ENCODE peak calls at places on chromosomes 11 and 22, in six cellular contexts. N is heart left ventricle, O is left ventricle myocardium inferior, Y is astrocyte, D is dorsolateral prefrontal cortex, X is neuronal stem cell. Q is an unnamed sample.

GRCh38 chr22:40757071-40757470 is 62.1 kb downstream of the SLC25A17 start:
- DNase-seq in N (no peak), O (no peak), Y (peak), D (no peak), X (no peak), Q (no peak)

GRCh38 chr22:44437493-44438015 is 60.5 kb downstream of the RTL6 start:
- DNase-seq in N (no peak), O (no peak), Y (peak), D (no peak), X (no peak), Q (no peak)

GRCh38 chr11:9530020-9530628 is 43.3 kb upstream of the WEE1 start:
- DNase-seq in N (no peak), O (no peak), Y (no peak), D (no peak), X (no peak), Q (no peak)

GRCh38 chr22:19904881-19905618 is 36.5 kb upstream of the COMT start:
- DNase-seq in N (no peak), O (no peak), Y (no peak), D (no peak), X (no peak), Q (peak)

GRCh38 chr11:93942176-93942575 is 79.0 kb upstream of the HEPHL1 start:
- DNase-seq in N (no peak), O (no peak), Y (no peak), D (no peak), X (no peak), Q (no peak)

GRCh38 chr22:28711820-28712777 is 29.5 kb downstream of the CHEK2 start:
- DNase-seq in N (no peak), O (no peak), Y (peak), D (no peak), X (no peak), Q (no peak)

GRCh38 chr11:9838229-9838628 is 174.4 kb downstream of the SWAP70 start:
- DNase-seq in N (no peak), O (no peak), Y (peak), D (no peak), X (no peak), Q (no peak)

GRCh38 chr11:3882671-3883070 is 27.2 kb downstream of the STIM1 start:
- DNase-seq in N (no peak), O (no peak), Y (no peak), D (no peak), X (no peak), Q (no peak)

GRCh38 chr11:6402561-6402981 is 12.3 kb downstream of the SMPD1 start:
- DNase-seq in N (no peak), O (no peak), Y (no peak), D (no peak), X (no peak), Q (no peak)

GRCh38 chr22:17772249-17772962 is 1.9 kb downstream of the BID start:
- DNase-seq in N (no peak), O (no peak), Y (no peak), D (no peak), X (no peak), Q (no peak)

GRCh38 chr11:75031771-75032549 is 43.2 kb downstream of the NEU3 start:
- DNase-seq in N (peak), O (peak), Y (peak), D (peak), X (peak), Q (peak)

GRCh38 chr11:57680552-57680874 is 12.6 kb downstream of the ZDHHC5 start:
- DNase-seq in N (no peak), O (no peak), Y (peak), D (no peak), X (no peak), Q (no peak)

GRCh38 chr11:45725776-45726606 is 60.6 kb upstream of the CHST1 start:
- DNase-seq in N (no peak), O (no peak), Y (no peak), D (no peak), X (no peak), Q (no peak)

GRCh38 chr11:45724145-45724544 is 58.7 kb upstream of the CHST1 start:
- DNase-seq in N (no peak), O (no peak), Y (no peak), D (no peak), X (no peak), Q (peak)

GRCh38 chr11:45723421-45723820 is 58.0 kb upstream of the CHST1 start:
- DNase-seq in N (no peak), O (no peak), Y (no peak), D (no peak), X (no peak), Q (no peak)

GRCh38 chr11:45722144-45722543 is 56.7 kb upstream of the CHST1 start:
- DNase-seq in N (no peak), O (no peak), Y (no peak), D (no peak), X (no peak), Q (peak)

DNA sequence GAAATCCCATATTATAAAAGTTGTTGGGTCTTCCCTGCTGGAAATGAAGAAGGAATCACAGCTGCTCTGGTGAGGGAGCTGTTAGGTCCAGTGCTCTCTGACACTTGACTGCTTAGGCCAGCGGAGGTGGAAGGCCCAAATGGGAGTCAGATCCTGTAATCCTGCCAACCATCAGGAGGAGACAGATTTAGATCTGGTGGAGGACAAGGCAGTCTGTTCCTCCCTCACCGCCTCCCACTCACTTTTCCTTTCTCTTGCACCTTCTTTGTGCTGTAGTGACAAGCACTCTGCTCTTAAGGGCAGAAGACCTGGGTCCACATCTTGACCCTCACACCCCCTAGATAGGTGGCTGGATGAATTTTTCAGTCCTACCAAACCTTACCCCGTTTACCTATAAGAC is 59.7 kb upstream of the CHST1 start:
- DNase-seq in N (no peak), O (no peak), Y (no peak), D (peak), X (no peak), Q (no peak)
- H3K4me3 ChIP-seq in N (no peak), O (no peak), Y (no peak), D (no peak), X (no peak), Q (no peak)

GRCh38 chr22:50604256-50604580 is 3.6 kb downstream of the MAPK8IP2 start:
- DNase-seq in N (no peak), O (no peak), Y (no peak), D (no peak), X (no peak), Q (no peak)
- H3K4me3 ChIP-seq in N (no peak), O (no peak), Y (no peak), D (no peak), X (no peak), Q (no peak)

GRCh38 chr22:27475548-27475897 is 326.0 kb downstream of the MN1 start:
- DNase-seq in N (no peak), O (no peak), Y (no peak), D (no peak), X (no peak), Q (peak)

GRCh38 chr22:27476318-27476717 is 325.2 kb downstream of the MN1 start:
- DNase-seq in N (no peak), O (no peak), Y (no peak), D (no peak), X (no peak), Q (no peak)

GRCh38 chr22:27474711-27475547 is 326.6 kb downstream of the MN1 start:
- DNase-seq in N (no peak), O (no peak), Y (peak), D (no peak), X (no peak), Q (peak)

GRCh38 chr22:27477171-27477570 is 324.4 kb downstream of the MN1 start:
- DNase-seq in N (no peak), O (no peak), Y (no peak), D (no peak), X (no peak), Q (no peak)

DNA sequence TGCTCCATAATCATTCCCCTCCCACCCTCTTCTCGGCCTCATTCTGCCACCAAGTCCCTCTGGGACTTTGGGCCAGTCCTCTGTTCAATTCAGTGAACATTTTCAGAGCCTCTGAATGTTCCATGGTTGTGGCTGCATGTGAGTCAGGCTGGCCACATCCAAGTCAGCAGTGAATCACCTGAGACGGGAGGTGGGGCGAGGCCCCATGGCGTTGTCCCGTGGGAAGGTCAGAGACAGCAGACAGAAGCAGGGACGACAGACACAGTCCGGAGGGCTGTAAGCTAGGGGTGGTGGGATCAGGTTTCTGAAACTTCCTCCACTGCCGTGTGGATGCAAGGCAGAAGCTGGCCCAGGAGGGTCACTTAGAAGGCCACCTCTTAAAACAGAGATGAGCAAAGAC is 324.8 kb downstream of the MN1 start:
- DNase-seq in N (no peak), O (no peak), Y (peak), D (no peak), X (no peak), Q (no peak)
- H3K4me3 ChIP-seq in N (no peak), O (no peak), Y (no peak), D (no peak), X (no peak), Q (no peak)

GRCh38 chr11:105268404-105269062 is 129.0 kb upstream of the CARD18 start:
- DNase-seq in N (no peak), O (no peak), Y (no peak), D (no peak), X (no peak), Q (no peak)
- H3K4me3 ChIP-seq in N (no peak), O (peak), Y (no peak), D (no peak), X (no peak), Q (no peak)

GRCh38 chr11:44860967-44861828 is 89.5 kb downstream of the TP53I11 start:
- DNase-seq in N (no peak), O (no peak), Y (peak), D (no peak), X (no peak), Q (no peak)

GRCh38 chr11:44860346-44860745 is 90.3 kb downstream of the TP53I11 start:
- DNase-seq in N (no peak), O (no peak), Y (no peak), D (no peak), X (no peak), Q (no peak)

GRCh38 chr11:44863231-44863630 is 87.5 kb downstream of the TP53I11 start:
- DNase-seq in N (no peak), O (no peak), Y (peak), D (no peak), X (peak), Q (peak)

GRCh38 chr11:44861829-44862545 is 88.7 kb downstream of the TP53I11 start:
- DNase-seq in N (peak), O (peak), Y (peak), D (peak), X (no peak), Q (peak)

GRCh38 chr11:44862546-44863101 is 88.1 kb downstream of the TP53I11 start:
- DNase-seq in N (no peak), O (no peak), Y (no peak), D (no peak), X (no peak), Q (no peak)
- H3K4me3 ChIP-seq in N (no peak), O (no peak), Y (no peak), D (no peak), X (no peak), Q (no peak)

GRCh38 chr11:119583585-119583984 is 145.4 kb downstream of the NECTIN1 start:
- DNase-seq in N (no peak), O (no peak), Y (no peak), D (no peak), X (no peak), Q (peak)
- H3K4me3 ChIP-seq in N (no peak), O (no peak), Y (no peak), D (peak), X (no peak), Q (no peak)

GRCh38 chr11:128694618-128695481 is 978 bp downstream of the FLI1 start:
- DNase-seq in N (peak), O (no peak), Y (no peak), D (no peak), X (no peak), Q (peak)
- H3K4me3 ChIP-seq in N (peak), O (peak), Y (peak), D (peak), X (peak), Q (peak)

Q was measured in endodermal cell.